ENCODE peak calls at places on chromosome 2, in eight cellular contexts. R is hypothalamus; J is HEK293T; D is left ventricle myocardium inferior; Y is NCI-H1092; P is stimulated activated CD4-positive, alpha-beta T cell treated with anti-CD3 and anti-CD28 coated beads, Interleukin-2, amount 100 ng/mL, for 48 hours; S is progenitor cell of endocrine pancreas; E is anterior cingulate cortex. W is an unnamed sample.

GRCh38 chr2:73984203-73984921 is at the start of gene TET3:
- DNase-seq in P (peak), D (no peak), J (peak), Y (no peak), E (no peak), R (no peak), S (peak), W (peak)

GRCh38 chr2:203706403-203706802 is at the start of gene CD28:
- DNase-seq in S (no peak), E (no peak), Y (no peak), D (no peak), P (peak), R (no peak), J (no peak), W (no peak)

GRCh38 chr2:225683258-225683657 is 283.7 kb downstream of the NYAP2 start:
- DNase-seq in D (no peak), J (no peak), R (no peak), S (no peak), Y (no peak), P (no peak), E (no peak), W (no peak)

GRCh38 chr2:74146929-74147728 is 583 bp downstream of the BOLA3 start:
- DNase-seq in S (no peak), R (no peak), J (no peak), Y (no peak), P (no peak), D (no peak), E (no peak), W (no peak)

GRCh38 chr2:133667085-133667484 is 98.8 kb upstream of the NCKAP5 start:
- DNase-seq in E (no peak), D (no peak), S (no peak), P (no peak), R (no peak), J (no peak), Y (no peak), W (no peak)

GRCh38 chr2:55049794-55050132 is 488 bp downstream of the RTN4 start:
- DNase-seq in Y (peak), E (no peak), D (no peak), J (peak), R (no peak), P (no peak), S (no peak), W (no peak)

GRCh38 chr2:72147303-72147970 is at the start of gene CYP26B1:
- DNase-seq in Y (no peak), D (peak), S (no peak), R (no peak), P (no peak), J (peak), E (no peak), W (no peak)

GRCh38 chr2:45009928-45010705 is 865 bp upstream of the SIX2 start:
- DNase-seq in Y (no peak), D (peak), J (peak), R (no peak), S (no peak), P (no peak), E (no peak), W (peak)

GRCh38 chr2:24048662-24049484 is 668 bp upstream of the FKBP1B start:
- DNase-seq in P (no peak), E (no peak), Y (no peak), R (no peak), D (no peak), S (no peak), J (no peak), W (no peak)

W was measured in neural crest cell.